ENCODE peak calls at places on chromosomes 1 and 21, in nine cellular contexts. D, O, A, L, N, K, P, V and W are unnamed samples.

GRCh38 chr1:40032240-40032891 is 8.2 kb upstream of the CAP1 start:
- DNase-seq in D (no peak), O (no peak), A (peak; percentile 76), L (peak; percentile 26), N (peak; percentile 47), K (no peak), P (no peak), V (no peak), W (peak; percentile 66)

GRCh38 chr21:29762570-29763082 is 177.2 kb downstream of the GRIK1 start:
- DNase-seq in D (no peak), O (no peak), A (no peak), L (no peak), N (no peak), K (no peak), P (no peak), V (no peak), W (no peak)

GRCh38 chr1:201476670-201477344 is 7.8 kb upstream of the PHLDA3 start:
- DNase-seq in D (no peak), O (no peak), A (no peak), L (peak; percentile 62), N (peak; percentile 80), K (no peak), P (no peak), V (no peak), W (no peak)

GRCh38 chr1:159935305-159935704 is 10.0 kb upstream of the TAGLN2 start:
- DNase-seq in D (no peak), O (no peak), A (no peak), L (no peak), N (no peak), K (no peak), P (no peak), V (no peak), W (no peak)

GRCh38 chr1:78176448-78176847 is 130.7 kb downstream of the GIPC2 start:
- DNase-seq in D (no peak), O (peak; percentile 65), A (peak; percentile 91), L (no peak), N (no peak), K (no peak), P (no peak), V (no peak), W (no peak)

GRCh38 chr21:41897690-41898089 is 18.5 kb upstream of the PRDM15 start:
- DNase-seq in D (peak; percentile 65), O (peak; percentile 50), A (no peak), L (no peak), N (no peak), K (no peak), P (no peak), V (no peak), W (no peak)

GRCh38 chr1:29197590-29197924 is 15.9 kb upstream of the SRSF4 start:
- DNase-seq in D (no peak), O (peak; percentile 69), A (peak; percentile 62), L (no peak), N (no peak), K (no peak), P (no peak), V (peak; percentile 19), W (peak; percentile 40)

GRCh38 chr1:97925161-97925560 is 4.3 kb upstream of the DPYD start:
- DNase-seq in D (no peak), O (no peak), A (no peak), L (no peak), N (no peak), K (no peak), P (no peak), V (no peak), W (no peak)

GRCh38 chr1:226643167-226643566 is 94.6 kb downstream of the STUM start:
- DNase-seq in D (peak; percentile 87), O (peak; percentile 73), A (peak; percentile 81), L (peak; percentile 62), N (no peak), K (peak; percentile 30), P (peak; percentile 39), V (no peak), W (no peak)

GRCh38 chr1:226641671-226642231 is 93.2 kb downstream of the STUM start:
- DNase-seq in D (peak; percentile 70), O (peak; percentile 58), A (no peak), L (peak; percentile 16), N (no peak), K (no peak), P (peak; percentile 45), V (no peak), W (no peak)

GRCh38 chr1:226643701-226644540 is 95.2 kb downstream of the ITPKB start:
- DNase-seq in D (peak; percentile 91), O (peak; percentile 64), A (no peak), L (peak; percentile 16), N (no peak), K (peak; percentile 20), P (peak; percentile 46), V (peak; percentile 32), W (no peak)

GRCh38 chr1:226640737-226641136 is 92.2 kb downstream of the STUM start:
- DNase-seq in D (peak; percentile 72), O (peak; percentile 63), A (no peak), L (peak; percentile 16), N (no peak), K (no peak), P (peak; percentile 37), V (no peak), W (no peak)

DNA sequence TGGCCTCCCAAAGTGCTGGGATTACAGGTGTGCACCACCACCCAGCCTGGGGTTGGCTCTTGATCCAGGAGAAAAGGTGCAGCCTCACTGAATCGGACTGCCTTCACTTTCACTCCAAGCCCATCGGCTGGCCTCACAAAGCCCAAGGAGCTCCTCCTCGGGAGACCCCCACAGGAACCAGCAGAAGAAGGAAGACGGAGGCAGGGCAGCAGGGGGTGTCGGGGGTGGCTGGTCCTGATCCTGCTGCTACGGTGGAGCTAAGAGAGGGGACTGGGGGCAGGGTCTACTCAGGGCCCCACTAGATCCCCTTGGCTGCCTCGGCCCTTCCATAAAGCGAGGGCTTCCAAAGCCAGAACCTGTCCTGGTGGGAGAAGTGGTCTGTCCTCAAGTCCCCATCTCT is 93.9 kb downstream of the STUM start:
- DNase-seq in D (peak; percentile 68), O (peak; percentile 48), A (no peak), L (peak; percentile 14), N (no peak), K (peak; percentile 10), P (peak; percentile 35), V (no peak), W (no peak)
- H3K36me3 ChIP-seq in D (peaks cover 57% of the 10 kb centered on the region), O (peaks cover 34% of the 10 kb centered on the region), A (peaks cover 5% of the 10 kb centered on the region), L (no peaks in the 10 kb centered on the region), N (no peaks in the 10 kb centered on the region), K (no peaks in the 10 kb centered on the region), P (peaks cover 74% of the 10 kb centered on the region), V (no peaks in the 10 kb centered on the region), W (peaks cover 86% of the 10 kb centered on the region)

GRCh38 chr21:44300262-44300959 is 558 bp downstream of the PFKL start:
- DNase-seq in D (peak; percentile 95), O (peak; percentile 88), A (peak; percentile 19), L (peak; percentile 70), N (peak; percentile 58), K (peak; percentile 85), P (peak; percentile 90), V (peak; percentile 81), W (peak; percentile 87)

GRCh38 chr21:44304041-44304738 is 4.3 kb downstream of the PFKL start:
- DNase-seq in D (no peak), O (no peak), A (no peak), L (no peak), N (no peak), K (no peak), P (no peak), V (no peak), W (no peak)

GRCh38 chr21:44303490-44303981 is 3.7 kb downstream of the PFKL start:
- DNase-seq in D (no peak), O (no peak), A (no peak), L (no peak), N (no peak), K (peak; percentile 64), P (no peak), V (no peak), W (peak; percentile 78)

GRCh38 chr21:44301093-44301492 is 1.2 kb downstream of the PFKL start:
- DNase-seq in D (no peak), O (no peak), A (no peak), L (no peak), N (no peak), K (no peak), P (no peak), V (no peak), W (no peak)

DNA sequence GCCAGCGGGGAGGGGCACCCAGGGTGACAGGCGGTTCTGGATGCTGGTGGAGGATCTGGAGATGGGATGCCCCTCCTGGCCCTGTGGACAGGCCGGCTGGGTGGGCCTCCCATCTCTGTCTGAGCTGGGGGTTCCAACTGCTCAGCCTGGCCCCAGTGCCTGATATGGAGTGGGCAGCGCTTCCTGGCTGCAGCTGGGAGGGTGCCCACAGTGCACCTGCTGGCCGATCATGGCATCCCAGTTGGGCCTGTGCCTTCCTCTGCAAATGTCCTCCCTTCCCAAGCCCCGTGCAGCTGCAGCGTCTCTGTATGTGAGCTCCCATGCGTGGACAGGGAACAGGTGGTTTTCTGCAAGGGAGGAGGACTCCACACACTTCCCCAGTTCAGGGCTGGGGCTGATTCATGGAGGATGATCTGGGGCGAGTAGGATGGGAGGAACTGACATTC is 2.1 kb downstream of the PFKL start:
- DNase-seq in D (no peak), O (no peak), A (no peak), L (no peak), N (no peak), K (no peak), P (no peak), V (no peak), W (peak; percentile 59)
- TF ChIP-seq POLR2A in D (no peak), O (no peak), A (no peak), L (no peak), N (no peak), K (no peak), P (no peak), V (no peak), W (no peak)

GRCh38 chr1:1487701-1488100 is 16.1 kb downstream of the ATAD3B start:
- DNase-seq in D (no peak), O (no peak), A (no peak), L (no peak), N (no peak), K (no peak), P (no peak), V (no peak), W (no peak)

GRCh38 chr1:1479547-1480483 is 8.2 kb downstream of the ATAD3B start:
- DNase-seq in D (no peak), O (no peak), A (no peak), L (no peak), N (no peak), K (no peak), P (no peak), V (no peak), W (no peak)

GRCh38 chr1:1489231-1489630 is 17.7 kb downstream of the ATAD3B start:
- DNase-seq in D (no peak), O (no peak), A (no peak), L (no peak), N (no peak), K (no peak), P (no peak), V (no peak), W (no peak)

GRCh38 chr1:1482856-1483255 is 11.3 kb downstream of the ATAD3B start:
- DNase-seq in D (no peak), O (no peak), A (no peak), L (no peak), N (no peak), K (no peak), P (no peak), V (no peak), W (no peak)

DNA sequence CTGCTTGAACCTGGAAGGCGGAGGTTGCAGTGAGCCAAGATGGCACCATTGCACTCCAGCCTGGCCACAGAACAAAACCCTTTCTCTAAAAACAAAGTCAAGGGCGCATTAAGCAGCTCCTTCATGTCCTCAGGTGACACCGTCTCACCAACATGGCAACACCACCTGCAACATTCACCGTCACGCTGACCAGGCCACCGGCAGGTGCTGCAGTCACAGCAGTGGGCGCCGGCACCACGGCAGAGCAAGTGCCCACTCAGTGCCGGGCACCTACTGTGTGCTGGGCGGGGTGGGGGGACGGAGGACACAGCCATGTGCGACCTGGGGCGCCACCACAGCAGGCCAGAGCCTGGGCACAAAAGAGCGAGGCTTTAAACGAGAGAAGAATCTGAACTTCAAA is 12.1 kb downstream of the ATAD3B start:
- DNase-seq in D (no peak), O (no peak), A (no peak), L (no peak), N (no peak), K (no peak), P (no peak), V (no peak), W (no peak)
- H3K36me3 ChIP-seq in D (peaks cover 73% of the 10 kb centered on the region), O (peaks cover 25% of the 10 kb centered on the region), A (peaks cover 48% of the 10 kb centered on the region), L (no peaks in the 10 kb centered on the region), N (no peaks in the 10 kb centered on the region), K (peaks cover 4% of the 10 kb centered on the region), P (peaks cover 66% of the 10 kb centered on the region), V (peaks cover 2% of the 10 kb centered on the region), W (peaks cover 88% of the 10 kb centered on the region)

DNA sequence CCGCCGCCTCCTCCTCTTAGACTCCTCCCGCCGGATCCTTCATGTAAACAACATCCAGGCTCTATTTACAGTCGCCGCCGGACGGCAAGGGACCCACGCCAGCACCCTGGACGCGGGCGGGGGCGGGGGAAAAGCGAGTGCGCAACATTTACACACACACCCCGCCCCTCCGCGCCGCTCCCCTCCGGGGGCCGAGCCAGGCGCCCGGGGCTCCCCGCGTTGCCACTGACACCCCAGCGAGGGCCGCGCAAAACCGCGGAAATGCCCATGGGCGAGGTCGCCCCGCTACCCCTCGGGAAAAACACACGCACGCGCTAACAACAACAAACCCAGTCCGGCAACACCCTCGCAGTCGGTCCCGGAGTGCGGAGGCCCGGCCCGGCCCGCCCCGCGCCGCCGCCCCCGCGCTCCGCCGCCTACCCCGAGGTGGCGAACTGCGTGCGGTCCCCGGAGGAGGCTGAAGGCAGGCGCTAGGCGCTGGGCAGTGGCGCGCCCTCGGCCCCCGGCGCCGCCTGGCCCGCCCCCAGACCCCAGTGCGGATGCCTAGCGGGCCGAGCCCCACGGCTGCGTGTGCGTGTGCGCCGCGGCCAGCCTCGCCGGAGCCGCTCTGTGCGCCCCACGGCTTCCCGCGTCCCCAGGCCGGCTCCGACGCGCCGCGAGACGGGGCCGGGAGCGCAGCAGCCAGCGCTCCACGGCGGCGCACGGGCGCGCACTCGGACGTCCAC is 81.1 kb upstream of the AK4 start:
- DNase-seq in D (peak; percentile 97), O (peak; percentile 98), A (peak; percentile 58), L (peak; percentile 92), N (peak; percentile 94), K (peak; percentile 95), P (peak; percentile 95), V (peak; percentile 95), W (peak; percentile 95)
- TF ChIP-seq POLR2A in D (peak; percentile 22), O (peak; percentile 83), A (no peak), L (peak; percentile 93), N (peak; percentile 94), K (peak; percentile 68), P (peak; percentile 14), V (peak; percentile 90), W (no peak)